ENCODE peak calls at places on chromosomes 1 and 21, in seven cellular contexts. One of them, this sample, is unnamed.
A peak's percentile ranks its signal among the peaks of the same experiment; 100 is the strongest.

GRCh38 chr1:121413817-121414216 is 229.0 kb downstream of the SRGAP2C start:
- DNase-seq in H1: no peak
- DNase-seq in HCT116: no peak
- DNase-seq in K562: no peak
- DNase-seq in GM12878: no peak
- DNase-seq in SK-N-SH: no peak
- DNase-seq in HepG2: no peak
- DNase-seq in this sample: no peak

GRCh38 chr1:20366766-20367602 is 76.3 kb downstream of the VWA5B1 start:
- DNase-seq in H1: peak; percentile 70
- DNase-seq in HCT116: no peak
- DNase-seq in K562: peak; percentile 34
- DNase-seq in GM12878: no peak
- DNase-seq in SK-N-SH: peak; percentile 79
- DNase-seq in HepG2: peak; percentile 25
- DNase-seq in this sample: peak; percentile 55

GRCh38 chr21:29194847-29195246 is 64.4 kb downstream of the MAP3K7CL start:
- DNase-seq in H1: no peak
- DNase-seq in HCT116: no peak
- DNase-seq in K562: no peak
- DNase-seq in GM12878: no peak
- DNase-seq in SK-N-SH: no peak
- DNase-seq in HepG2: peak; percentile 25
- DNase-seq in this sample: no peak

GRCh38 chr1:200905411-200906052 is 10.8 kb downstream of the INAVA start:
- DNase-seq in H1: no peak
- DNase-seq in HCT116: no peak
- DNase-seq in K562: no peak
- DNase-seq in GM12878: no peak
- DNase-seq in SK-N-SH: no peak
- DNase-seq in HepG2: peak; percentile 60
- DNase-seq in this sample: no peak

GRCh38 chr1:227901906-227902640 is 45.7 kb downstream of the WNT9A start:
- DNase-seq in H1: no peak
- DNase-seq in HCT116: peak; percentile 37
- DNase-seq in K562: peak; percentile 66
- DNase-seq in GM12878: no peak
- DNase-seq in SK-N-SH: peak; percentile 70
- DNase-seq in HepG2: peak; percentile 16
- DNase-seq in this sample: peak; percentile 69

GRCh38 chr1:51768971-51769601 is 109.4 kb downstream of the NRDC start:
- DNase-seq in H1: no peak
- DNase-seq in HCT116: peak; percentile 38
- DNase-seq in K562: peak; percentile 62
- DNase-seq in GM12878: no peak
- DNase-seq in SK-N-SH: peak; percentile 58
- DNase-seq in HepG2: peak; percentile 58
- DNase-seq in this sample: peak; percentile 64

GRCh38 chr1:29290414-29290980 is 54.2 kb downstream of the PTPRU start:
- DNase-seq in H1: no peak
- DNase-seq in HCT116: no peak
- DNase-seq in K562: no peak
- DNase-seq in GM12878: no peak
- DNase-seq in SK-N-SH: no peak
- DNase-seq in HepG2: no peak
- DNase-seq in this sample: no peak

GRCh38 chr1:203650012-203650836 is 23.6 kb downstream of the ATP2B4 start:
- DNase-seq in H1: peak; percentile 79
- DNase-seq in HCT116: no peak
- DNase-seq in K562: peak; percentile 90
- DNase-seq in GM12878: no peak
- DNase-seq in SK-N-SH: peak; percentile 70
- DNase-seq in HepG2: no peak
- DNase-seq in this sample: no peak

GRCh38 chr1:172180886-172181285 is 239.6 kb upstream of the C1orf105 start:
- DNase-seq in H1: no peak
- DNase-seq in HCT116: no peak
- DNase-seq in K562: no peak
- DNase-seq in GM12878: peak; percentile 69
- DNase-seq in SK-N-SH: no peak
- DNase-seq in HepG2: no peak
- DNase-seq in this sample: no peak

GRCh38 chr1:203776636-203777035 is 11.7 kb downstream of the LAX1 start:
- DNase-seq in H1: no peak
- DNase-seq in HCT116: no peak
- DNase-seq in K562: peak; percentile 43
- DNase-seq in GM12878: no peak
- DNase-seq in SK-N-SH: peak; percentile 52
- DNase-seq in HepG2: no peak
- DNase-seq in this sample: peak; percentile 39

GRCh38 chr1:23478896-23479790 is 4.8 kb downstream of the ASAP3 start:
- DNase-seq in H1: no peak
- DNase-seq in HCT116: no peak
- DNase-seq in K562: peak; percentile 87
- DNase-seq in GM12878: no peak
- DNase-seq in SK-N-SH: no peak
- DNase-seq in HepG2: peak; percentile 97
- DNase-seq in this sample: no peak

GRCh38 chr1:12712091-12712490 is 3.8 kb upstream of the AADACL3 start:
- DNase-seq in H1: no peak
- DNase-seq in HCT116: no peak
- DNase-seq in K562: no peak
- DNase-seq in GM12878: no peak
- DNase-seq in SK-N-SH: no peak
- DNase-seq in HepG2: no peak
- DNase-seq in this sample: no peak

GRCh38 chr21:41374867-41375533 is 13.2 kb downstream of the MX2 start:
- DNase-seq in H1: no peak
- DNase-seq in HCT116: no peak
- DNase-seq in K562: no peak
- DNase-seq in GM12878: no peak
- DNase-seq in SK-N-SH: no peak
- DNase-seq in HepG2: no peak
- DNase-seq in this sample: no peak

GRCh38 chr21:42433946-42434551 is 30.3 kb downstream of the UBASH3A start:
- DNase-seq in H1: no peak
- DNase-seq in HCT116: no peak
- DNase-seq in K562: peak; percentile 94
- DNase-seq in GM12878: no peak
- DNase-seq in SK-N-SH: no peak
- DNase-seq in HepG2: no peak
- DNase-seq in this sample: no peak

GRCh38 chr1:46533179-46533864 is 18.1 kb downstream of the KNCN start:
- DNase-seq in H1: peak; percentile 78
- DNase-seq in HCT116: no peak
- DNase-seq in K562: no peak
- DNase-seq in GM12878: no peak
- DNase-seq in SK-N-SH: peak; percentile 77
- DNase-seq in HepG2: no peak
- DNase-seq in this sample: peak; percentile 18

GRCh38 chr1:197200468-197200899 is 54.0 kb upstream of the ASPM start:
- DNase-seq in H1: no peak
- DNase-seq in HCT116: no peak
- DNase-seq in K562: no peak
- DNase-seq in GM12878: no peak
- DNase-seq in SK-N-SH: no peak
- DNase-seq in HepG2: no peak
- DNase-seq in this sample: peak; percentile 53

GRCh38 chr1:160114085-160114484 is 1.5 kb upstream of the ATP1A2 start:
- DNase-seq in H1: no peak
- DNase-seq in HCT116: no peak
- DNase-seq in K562: no peak
- DNase-seq in GM12878: no peak
- DNase-seq in SK-N-SH: no peak
- DNase-seq in HepG2: no peak
- DNase-seq in this sample: no peak

GRCh38 chr1:109959974-109960744 is 24.4 kb upstream of the AHCYL1 start:
- DNase-seq in H1: no peak
- DNase-seq in HCT116: no peak
- DNase-seq in K562: no peak
- DNase-seq in GM12878: no peak
- DNase-seq in SK-N-SH: no peak
- DNase-seq in HepG2: peak; percentile 96
- DNase-seq in this sample: peak; percentile 85

GRCh38 chr21:37574751-37575150 is 208.2 kb downstream of the DYRK1A start:
- DNase-seq in H1: no peak
- DNase-seq in HCT116: no peak
- DNase-seq in K562: no peak
- DNase-seq in GM12878: no peak
- DNase-seq in SK-N-SH: no peak
- DNase-seq in HepG2: no peak
- DNase-seq in this sample: no peak

GRCh38 chr1:150150511-150151021 is 850 bp downstream of the PLEKHO1 start:
- DNase-seq in H1: peak; percentile 58
- DNase-seq in HCT116: no peak
- DNase-seq in K562: peak; percentile 50
- DNase-seq in GM12878: no peak
- DNase-seq in SK-N-SH: peak; percentile 71
- DNase-seq in HepG2: no peak
- DNase-seq in this sample: no peak

GRCh38 chr1:43558346-43558841 is 27.7 kb downstream of the PTPRF start:
- DNase-seq in H1: no peak
- DNase-seq in HCT116: no peak
- DNase-seq in K562: no peak
- DNase-seq in GM12878: no peak
- DNase-seq in SK-N-SH: peak; percentile 88
- DNase-seq in HepG2: no peak
- DNase-seq in this sample: no peak
- TF ChIP-seq JUND in H1: no peak
- TF ChIP-seq JUND in HCT116: no peak
- TF ChIP-seq JUND in K562: no peak
- TF ChIP-seq JUND in GM12878: no peak
- TF ChIP-seq JUND in SK-N-SH: no peak
- TF ChIP-seq JUND in HepG2: no peak
- TF ChIP-seq JUND in this sample: no peak

GRCh38 chr1:35691571-35692220 is 27.0 kb downstream of the C1orf216 start:
- DNase-seq in H1: no peak
- DNase-seq in HCT116: no peak
- DNase-seq in K562: no peak
- DNase-seq in GM12878: no peak
- DNase-seq in SK-N-SH: no peak
- DNase-seq in HepG2: no peak
- DNase-seq in this sample: no peak
- TF ChIP-seq JUND in H1: no peak
- TF ChIP-seq JUND in HCT116: no peak
- TF ChIP-seq JUND in K562: no peak
- TF ChIP-seq JUND in GM12878: no peak
- TF ChIP-seq JUND in SK-N-SH: no peak
- TF ChIP-seq JUND in HepG2: no peak
- TF ChIP-seq JUND in this sample: no peak

GRCh38 chr1:39753132-39754025 is 14.7 kb downstream of the PPIE start:
- DNase-seq in H1: no peak
- DNase-seq in HCT116: no peak
- DNase-seq in K562: no peak
- DNase-seq in GM12878: no peak
- DNase-seq in SK-N-SH: no peak
- DNase-seq in HepG2: no peak
- DNase-seq in this sample: no peak
- TF ChIP-seq JUND in H1: no peak
- TF ChIP-seq JUND in HCT116: no peak
- TF ChIP-seq JUND in K562: no peak
- TF ChIP-seq JUND in GM12878: no peak
- TF ChIP-seq JUND in SK-N-SH: no peak
- TF ChIP-seq JUND in HepG2: no peak
- TF ChIP-seq JUND in this sample: no peak

DNA sequence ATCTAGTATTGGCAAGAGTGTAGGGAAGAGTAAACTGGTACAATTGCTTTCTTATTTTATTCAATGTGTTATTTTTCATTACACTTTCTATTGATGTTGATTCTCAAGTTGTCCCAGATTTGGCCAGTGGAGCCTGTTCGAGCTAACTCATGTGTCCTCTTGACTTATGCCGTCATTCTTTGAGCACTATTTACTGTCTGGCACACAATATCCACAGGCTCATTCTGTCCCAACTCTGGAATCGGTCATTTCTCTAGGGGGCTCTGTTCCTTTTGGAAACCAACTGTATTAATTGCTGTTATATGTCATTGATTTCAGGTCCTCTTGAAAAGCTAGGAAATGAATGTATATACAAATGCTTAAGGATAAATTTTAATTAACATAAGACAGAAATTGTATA is 22.4 kb upstream of the SFPQ start:
- DNase-seq in H1: no peak
- DNase-seq in HCT116: no peak
- DNase-seq in K562: no peak
- DNase-seq in GM12878: no peak
- DNase-seq in SK-N-SH: no peak
- DNase-seq in HepG2: no peak
- DNase-seq in this sample: no peak
- TF ChIP-seq JUND in H1: no peak
- TF ChIP-seq JUND in HCT116: no peak
- TF ChIP-seq JUND in K562: no peak
- TF ChIP-seq JUND in GM12878: no peak
- TF ChIP-seq JUND in SK-N-SH: no peak
- TF ChIP-seq JUND in HepG2: no peak
- TF ChIP-seq JUND in this sample: no peak

GRCh38 chr1:226821719-226822085 is 48.7 kb upstream of the PSEN2 start:
- DNase-seq in H1: no peak
- DNase-seq in HCT116: no peak
- DNase-seq in K562: no peak
- DNase-seq in GM12878: no peak
- DNase-seq in SK-N-SH: peak; percentile 52
- DNase-seq in HepG2: no peak
- DNase-seq in this sample: no peak
- TF ChIP-seq JUND in H1: no peak
- TF ChIP-seq JUND in HCT116: no peak
- TF ChIP-seq JUND in K562: no peak
- TF ChIP-seq JUND in GM12878: no peak
- TF ChIP-seq JUND in SK-N-SH: no peak
- TF ChIP-seq JUND in HepG2: no peak
- TF ChIP-seq JUND in this sample: no peak

DNA sequence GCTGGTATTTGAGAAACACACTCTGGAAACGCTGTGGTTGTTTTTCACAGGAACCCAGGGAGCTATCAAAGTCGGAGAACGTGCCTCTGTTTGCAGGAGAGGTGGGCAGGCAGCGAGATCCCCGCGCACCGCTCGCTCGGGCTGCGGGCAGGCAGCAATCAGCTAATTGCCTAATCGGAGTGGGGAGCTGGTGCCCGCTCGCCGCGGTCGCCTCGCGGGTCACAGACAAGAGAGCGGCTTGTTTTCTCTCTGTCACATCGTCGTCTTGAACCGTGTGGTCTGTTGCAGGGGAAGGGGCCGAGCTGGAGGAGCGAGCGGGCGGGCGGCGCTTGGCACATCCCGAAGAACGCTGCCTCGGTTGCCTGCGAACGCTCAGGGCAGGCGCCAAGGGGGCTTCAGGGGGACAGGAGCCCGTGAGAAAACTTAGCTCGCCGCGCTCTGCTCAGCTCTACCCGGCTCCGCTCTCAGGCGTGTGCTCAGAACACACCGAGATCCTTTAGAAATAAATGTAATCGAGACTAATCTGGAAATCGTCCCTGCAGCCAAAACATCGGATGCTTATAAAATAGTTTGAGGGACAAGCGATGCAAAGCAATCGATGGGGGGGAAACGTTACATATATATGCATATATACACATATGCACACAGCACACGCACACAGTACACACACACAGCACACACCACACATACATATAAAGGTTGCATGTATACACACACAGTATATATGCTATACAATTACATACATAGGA is 93.6 kb upstream of the SMYD2 start:
- DNase-seq in H1: peak; percentile 56
- DNase-seq in HCT116: no peak
- DNase-seq in K562: no peak
- DNase-seq in GM12878: no peak
- DNase-seq in SK-N-SH: peak; percentile 78
- DNase-seq in HepG2: no peak
- DNase-seq in this sample: no peak
- TF ChIP-seq JUND in H1: no peak
- TF ChIP-seq JUND in HCT116: no peak
- TF ChIP-seq JUND in K562: no peak
- TF ChIP-seq JUND in GM12878: no peak
- TF ChIP-seq JUND in SK-N-SH: no peak
- TF ChIP-seq JUND in HepG2: no peak
- TF ChIP-seq JUND in this sample: no peak

GRCh38 chr1:67589519-67590233 is 95.3 kb upstream of the GADD45A start:
- DNase-seq in H1: no peak
- DNase-seq in HCT116: no peak
- DNase-seq in K562: peak; percentile 47
- DNase-seq in GM12878: no peak
- DNase-seq in SK-N-SH: no peak
- DNase-seq in HepG2: no peak
- DNase-seq in this sample: no peak
- TF ChIP-seq JUND in H1: no peak
- TF ChIP-seq JUND in HCT116: no peak
- TF ChIP-seq JUND in K562: peak; percentile 32
- TF ChIP-seq JUND in GM12878: no peak
- TF ChIP-seq JUND in SK-N-SH: no peak
- TF ChIP-seq JUND in HepG2: no peak
- TF ChIP-seq JUND in this sample: no peak